ENCODE peak calls at places on chromosome 3, in seven cellular contexts. Q is GM12865; Y is activated CD4-positive, alpha-beta T cell treated with anti-CD3 and anti-CD28 coated beads, Interleukin-2, amount 10 ng/mL, durations not matched to agents 7 days and 5 days; N is LNCaP clone FGC; H is fibroblast of the aortic adventitia; O is heart left ventricle; W is COR-L47. B is an unnamed sample.

GRCh38 chr3:157130881-157131251 is 29.1 kb downstream of the CCNL1 start:
- DNase-seq in Q (no peak), Y (no peak), N (no peak), H (no peak), O (no peak), W (no peak), B (no peak)

GRCh38 chr3:122952509-122952908 is 75.1 kb downstream of the SEMA5B start:
- DNase-seq in Q (peak), Y (no peak), N (no peak), H (peak), O (no peak), W (no peak), B (peak)

GRCh38 chr3:57803647-57804081 is 47.6 kb downstream of the SLMAP start:
- DNase-seq in Q (no peak), Y (peak), N (peak), H (peak), O (no peak), W (no peak), B (no peak)

GRCh38 chr3:28268989-28269388 is 27.6 kb downstream of the CMC1 start:
- DNase-seq in Q (no peak), Y (no peak), N (no peak), H (no peak), O (no peak), W (no peak), B (no peak)

GRCh38 chr3:27680517-27681246 is 41.4 kb downstream of the EOMES start:
- DNase-seq in Q (no peak), Y (no peak), N (no peak), H (no peak), O (no peak), W (no peak), B (no peak)

GRCh38 chr3:40043444-40043755 is 234.0 kb downstream of the MYRIP start:
- DNase-seq in Q (no peak), Y (no peak), N (no peak), H (peak), O (no peak), W (no peak), B (no peak)

GRCh38 chr3:183455064-183455463 is 26.6 kb upstream of the MCF2L2 start:
- DNase-seq in Q (no peak), Y (no peak), N (no peak), H (peak), O (no peak), W (no peak), B (no peak)

GRCh38 chr3:74897006-74897405 is 282.5 kb upstream of the CNTN3 start:
- DNase-seq in Q (no peak), Y (no peak), N (no peak), H (no peak), O (no peak), W (no peak), B (no peak)

GRCh38 chr3:172199850-172200369 is 160.5 kb downstream of the FNDC3B start:
- DNase-seq in Q (no peak), Y (no peak), N (no peak), H (no peak), O (no peak), W (no peak), B (no peak)

GRCh38 chr3:70488131-70488530 is 175.7 kb upstream of the MDFIC2 start:
- DNase-seq in Q (no peak), Y (no peak), N (no peak), H (no peak), O (no peak), W (no peak), B (no peak)

GRCh38 chr3:120450914-120451669 is at the start of gene FSTL1:
- DNase-seq in Q (no peak), Y (no peak), N (no peak), H (peak), O (peak), W (no peak), B (no peak)

GRCh38 chr3:52773361-52774065 is 2.8 kb upstream of the NEK4 start:
- DNase-seq in Q (no peak), Y (no peak), N (no peak), H (no peak), O (no peak), W (no peak), B (no peak)

GRCh38 chr3:169563775-169564059 is 99.8 kb downstream of the MECOM start:
- DNase-seq in Q (peak), Y (no peak), N (no peak), H (no peak), O (no peak), W (no peak), B (no peak)

GRCh38 chr3:33881181-33882064 is 83.0 kb downstream of the PDCD6IP start:
- DNase-seq in Q (no peak), Y (no peak), N (no peak), H (no peak), O (no peak), W (no peak), B (no peak)

GRCh38 chr3:14793126-14793857 is 25.5 kb upstream of the FGD5 start:
- DNase-seq in Q (no peak), Y (no peak), N (no peak), H (peak), O (peak), W (no peak), B (no peak)

GRCh38 chr3:107061466-107061865 is 315.8 kb upstream of the CCDC54 start:
- DNase-seq in Q (no peak), Y (no peak), N (no peak), H (no peak), O (no peak), W (no peak), B (no peak)

GRCh38 chr3:195708066-195708465 is 12.7 kb upstream of the MUC20 start:
- DNase-seq in Q (no peak), Y (no peak), N (no peak), H (no peak), O (no peak), W (no peak), B (no peak)

GRCh38 chr3:168585544-168585943 is 489.8 kb upstream of the GOLIM4 start:
- DNase-seq in Q (peak), Y (no peak), N (no peak), H (no peak), O (no peak), W (no peak), B (no peak)

GRCh38 chr3:53040361-53040820 is 5.5 kb downstream of the SFMBT1 start:
- DNase-seq in Q (no peak), Y (no peak), N (no peak), H (no peak), O (no peak), W (no peak), B (no peak)

GRCh38 chr3:111227216-111227615 is 155.6 kb downstream of the NECTIN3 start:
- DNase-seq in Q (no peak), Y (no peak), N (no peak), H (peak), O (no peak), W (no peak), B (no peak)

GRCh38 chr3:156631323-156631722 is 43.1 kb upstream of the TIPARP start:
- DNase-seq in Q (no peak), Y (no peak), N (no peak), H (no peak), O (no peak), W (no peak), B (no peak)

GRCh38 chr3:40511031-40511718 is 5.3 kb downstream of the ZNF620 start:
- DNase-seq in Q (no peak), Y (no peak), N (no peak), H (no peak), O (no peak), W (no peak), B (no peak)

GRCh38 chr3:72999971-73000370 is 3.4 kb downstream of the PPP4R2 start:
- DNase-seq in Q (no peak), Y (peak), N (no peak), H (no peak), O (no peak), W (no peak), B (no peak)

GRCh38 chr3:156674046-156674910 is at the start of gene TIPARP:
- DNase-seq in Q (peak), Y (peak), N (peak), H (peak), O (peak), W (peak), B (peak)

GRCh38 chr3:33914731-33915389 is 116.4 kb downstream of the PDCD6IP start:
- DNase-seq in Q (no peak), Y (no peak), N (no peak), H (no peak), O (no peak), W (no peak), B (no peak)

B was measured in MV-4-11.